ENCODE peak calls at places on chromosomes 4 and X, in seven cellular contexts. One of them, this sample, is unnamed.

GRCh38 chr4:7890635-7891393 is 48.8 kb downstream of the AFAP1 start:
- DNase-seq in suprapubic skin: no peak
- DNase-seq in CD8-positive, alpha-beta T cell: no peak
- DNase-seq in K562: no peak
- DNase-seq in CD4-positive, CD25-positive, alpha-beta regulatory T cell: no peak
- DNase-seq in mammary epithelial cell: peak; percentile 80
- DNase-seq in breast epithelium: no peak
- DNase-seq in this sample: no peak

GRCh38 chr4:169225058-169225751 is 45.6 kb downstream of the SH3RF1 start:
- DNase-seq in K562: no peak
- DNase-seq in CD4-positive, CD25-positive, alpha-beta regulatory T cell: no peak
- DNase-seq in breast epithelium: no peak
- DNase-seq in suprapubic skin: no peak
- DNase-seq in CD8-positive, alpha-beta T cell: no peak
- DNase-seq in mammary epithelial cell: peak; percentile 91
- DNase-seq in this sample: no peak

GRCh38 chr4:156291317-156291716 is 337.7 kb upstream of the CTSO start:
- DNase-seq in CD8-positive, alpha-beta T cell: no peak
- DNase-seq in K562: no peak
- DNase-seq in mammary epithelial cell: peak; percentile 16
- DNase-seq in CD4-positive, CD25-positive, alpha-beta regulatory T cell: no peak
- DNase-seq in breast epithelium: no peak
- DNase-seq in suprapubic skin: no peak
- DNase-seq in this sample: no peak

GRCh38 chrX:152025656-152026440 is 51.4 kb upstream of the GABRE start:
- DNase-seq in K562: no peak
- DNase-seq in breast epithelium: no peak
- DNase-seq in CD4-positive, CD25-positive, alpha-beta regulatory T cell: no peak
- DNase-seq in suprapubic skin: no peak
- DNase-seq in CD8-positive, alpha-beta T cell: no peak
- DNase-seq in mammary epithelial cell: peak; percentile 2
- DNase-seq in this sample: no peak

GRCh38 chr4:146053901-146054300 is 115.3 kb upstream of the ZNF827 start:
- DNase-seq in CD4-positive, CD25-positive, alpha-beta regulatory T cell: no peak
- DNase-seq in suprapubic skin: no peak
- DNase-seq in mammary epithelial cell: no peak
- DNase-seq in breast epithelium: no peak
- DNase-seq in K562: no peak
- DNase-seq in CD8-positive, alpha-beta T cell: no peak
- DNase-seq in this sample: no peak

GRCh38 chr4:52269761-52270160 is 218.7 kb downstream of the SPATA18 start:
- DNase-seq in suprapubic skin: no peak
- DNase-seq in CD8-positive, alpha-beta T cell: no peak
- DNase-seq in mammary epithelial cell: no peak
- DNase-seq in K562: no peak
- DNase-seq in breast epithelium: no peak
- DNase-seq in CD4-positive, CD25-positive, alpha-beta regulatory T cell: no peak
- DNase-seq in this sample: no peak

GRCh38 chrX:140157611-140158010 is 192.3 kb upstream of the CXorf66 start:
- DNase-seq in mammary epithelial cell: peak; percentile 76
- DNase-seq in breast epithelium: no peak
- DNase-seq in CD4-positive, CD25-positive, alpha-beta regulatory T cell: no peak
- DNase-seq in CD8-positive, alpha-beta T cell: no peak
- DNase-seq in suprapubic skin: no peak
- DNase-seq in K562: no peak
- DNase-seq in this sample: no peak

GRCh38 chrX:1598021-1598875 is 6.8 kb downstream of the AKAP17A start:
- DNase-seq in suprapubic skin: no peak
- DNase-seq in mammary epithelial cell: no peak
- DNase-seq in CD8-positive, alpha-beta T cell: no peak
- DNase-seq in K562: no peak
- DNase-seq in breast epithelium: no peak
- DNase-seq in CD4-positive, CD25-positive, alpha-beta regulatory T cell: no peak
- DNase-seq in this sample: no peak

DNA sequence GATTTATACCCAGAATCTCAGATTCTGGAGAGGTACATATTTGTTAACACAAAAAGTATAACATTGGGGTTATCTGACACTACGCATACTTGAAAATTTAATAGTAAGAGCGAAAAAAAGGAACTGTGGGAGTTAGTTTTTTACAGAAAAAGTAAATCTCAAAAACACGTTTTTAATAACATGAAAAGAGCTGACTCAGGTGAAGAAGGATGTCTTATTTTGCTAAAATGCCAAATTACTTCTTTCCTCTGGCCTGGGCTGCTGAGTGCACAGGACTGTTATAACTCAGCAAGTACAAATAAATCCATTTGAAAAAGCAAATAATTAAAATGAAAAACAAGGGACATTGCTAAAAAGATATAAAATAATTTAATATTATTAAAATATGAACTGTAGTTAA is 1322.9 kb downstream of the ARAP2 start:
- DNase-seq in suprapubic skin: no peak
- DNase-seq in breast epithelium: no peak
- DNase-seq in CD8-positive, alpha-beta T cell: no peak
- DNase-seq in CD4-positive, CD25-positive, alpha-beta regulatory T cell: no peak
- DNase-seq in mammary epithelial cell: no peak
- DNase-seq in K562: no peak
- DNase-seq in this sample: no peak
- H3K4me3 ChIP-seq in suprapubic skin: no peak overlapping the region
- H3K4me3 ChIP-seq in breast epithelium: no peak overlapping the region
- H3K4me3 ChIP-seq in CD8-positive, alpha-beta T cell: no peak overlapping the region
- H3K4me3 ChIP-seq in CD4-positive, CD25-positive, alpha-beta regulatory T cell: no peak overlapping the region
- H3K4me3 ChIP-seq in mammary epithelial cell: no peak overlapping the region
- H3K4me3 ChIP-seq in K562: no peak overlapping the region
- H3K4me3 ChIP-seq in this sample: no peak overlapping the region

GRCh38 chrX:135421932-135422809 is at the start of gene SMIM10L2A:
- DNase-seq in CD4-positive, CD25-positive, alpha-beta regulatory T cell: no peak
- DNase-seq in suprapubic skin: no peak
- DNase-seq in breast epithelium: no peak
- DNase-seq in CD8-positive, alpha-beta T cell: no peak
- DNase-seq in K562: no peak
- DNase-seq in mammary epithelial cell: no peak
- DNase-seq in this sample: no peak
- H3K27ac ChIP-seq in CD4-positive, CD25-positive, alpha-beta regulatory T cell: no peak within 1 kb of the TSS
- H3K27ac ChIP-seq in suprapubic skin: no peak within 1 kb of the TSS
- H3K27ac ChIP-seq in breast epithelium: no peak within 1 kb of the TSS
- H3K27ac ChIP-seq in CD8-positive, alpha-beta T cell: no peak within 1 kb of the TSS
- H3K27ac ChIP-seq in K562: no peak within 1 kb of the TSS
- H3K27ac ChIP-seq in mammary epithelial cell: no peak within 1 kb of the TSS
- H3K27ac ChIP-seq in this sample: peak within 1 kb of the TSS; percentile 21

GRCh38 chr4:55159851-55160250 is 34.5 kb upstream of the KDR start:
- DNase-seq in K562: no peak
- DNase-seq in breast epithelium: no peak
- DNase-seq in suprapubic skin: no peak
- DNase-seq in CD8-positive, alpha-beta T cell: no peak
- DNase-seq in mammary epithelial cell: no peak
- DNase-seq in CD4-positive, CD25-positive, alpha-beta regulatory T cell: no peak
- DNase-seq in this sample: no peak

GRCh38 chr4:55154933-55155332 is 29.5 kb upstream of the KDR start:
- DNase-seq in K562: peak; percentile 16
- DNase-seq in breast epithelium: no peak
- DNase-seq in mammary epithelial cell: no peak
- DNase-seq in suprapubic skin: no peak
- DNase-seq in CD4-positive, CD25-positive, alpha-beta regulatory T cell: no peak
- DNase-seq in CD8-positive, alpha-beta T cell: no peak
- DNase-seq in this sample: no peak

GRCh38 chr4:55154290-55154880 is 29.0 kb upstream of the KDR start:
- DNase-seq in suprapubic skin: no peak
- DNase-seq in K562: no peak
- DNase-seq in CD4-positive, CD25-positive, alpha-beta regulatory T cell: no peak
- DNase-seq in CD8-positive, alpha-beta T cell: no peak
- DNase-seq in breast epithelium: no peak
- DNase-seq in mammary epithelial cell: no peak
- DNase-seq in this sample: no peak

GRCh38 chr4:55158957-55159356 is 33.6 kb upstream of the KDR start:
- DNase-seq in mammary epithelial cell: no peak
- DNase-seq in breast epithelium: no peak
- DNase-seq in K562: no peak
- DNase-seq in suprapubic skin: no peak
- DNase-seq in CD8-positive, alpha-beta T cell: no peak
- DNase-seq in CD4-positive, CD25-positive, alpha-beta regulatory T cell: no peak
- DNase-seq in this sample: no peak

GRCh38 chr4:55157559-55158277 is 32.3 kb upstream of the KDR start:
- DNase-seq in CD8-positive, alpha-beta T cell: no peak
- DNase-seq in mammary epithelial cell: no peak
- DNase-seq in CD4-positive, CD25-positive, alpha-beta regulatory T cell: no peak
- DNase-seq in breast epithelium: no peak
- DNase-seq in K562: no peak
- DNase-seq in suprapubic skin: no peak
- DNase-seq in this sample: no peak
- H3K4me3 ChIP-seq in CD8-positive, alpha-beta T cell: no peak overlapping the region
- H3K4me3 ChIP-seq in mammary epithelial cell: no peak overlapping the region
- H3K4me3 ChIP-seq in CD4-positive, CD25-positive, alpha-beta regulatory T cell: no peak overlapping the region
- H3K4me3 ChIP-seq in breast epithelium: no peak overlapping the region
- H3K4me3 ChIP-seq in K562: no peak overlapping the region
- H3K4me3 ChIP-seq in suprapubic skin: peak overlapping the region; percentile 20
- H3K4me3 ChIP-seq in this sample: no peak overlapping the region

GRCh38 chr4:76802546-76803021 is 95.4 kb downstream of the SOWAHB start:
- DNase-seq in suprapubic skin: no peak
- DNase-seq in K562: peak; percentile 33
- DNase-seq in CD4-positive, CD25-positive, alpha-beta regulatory T cell: no peak
- DNase-seq in CD8-positive, alpha-beta T cell: no peak
- DNase-seq in breast epithelium: no peak
- DNase-seq in mammary epithelial cell: no peak
- DNase-seq in this sample: no peak
- H3K27ac ChIP-seq in suprapubic skin: no peak overlapping the region
- H3K27ac ChIP-seq in K562: peak overlapping the region; percentile 75
- H3K27ac ChIP-seq in CD4-positive, CD25-positive, alpha-beta regulatory T cell: no peak overlapping the region
- H3K27ac ChIP-seq in CD8-positive, alpha-beta T cell: no peak overlapping the region
- H3K27ac ChIP-seq in breast epithelium: peak overlapping the region; percentile 79
- H3K27ac ChIP-seq in mammary epithelial cell: peak overlapping the region; percentile 82
- H3K27ac ChIP-seq in this sample: no peak overlapping the region

DNA sequence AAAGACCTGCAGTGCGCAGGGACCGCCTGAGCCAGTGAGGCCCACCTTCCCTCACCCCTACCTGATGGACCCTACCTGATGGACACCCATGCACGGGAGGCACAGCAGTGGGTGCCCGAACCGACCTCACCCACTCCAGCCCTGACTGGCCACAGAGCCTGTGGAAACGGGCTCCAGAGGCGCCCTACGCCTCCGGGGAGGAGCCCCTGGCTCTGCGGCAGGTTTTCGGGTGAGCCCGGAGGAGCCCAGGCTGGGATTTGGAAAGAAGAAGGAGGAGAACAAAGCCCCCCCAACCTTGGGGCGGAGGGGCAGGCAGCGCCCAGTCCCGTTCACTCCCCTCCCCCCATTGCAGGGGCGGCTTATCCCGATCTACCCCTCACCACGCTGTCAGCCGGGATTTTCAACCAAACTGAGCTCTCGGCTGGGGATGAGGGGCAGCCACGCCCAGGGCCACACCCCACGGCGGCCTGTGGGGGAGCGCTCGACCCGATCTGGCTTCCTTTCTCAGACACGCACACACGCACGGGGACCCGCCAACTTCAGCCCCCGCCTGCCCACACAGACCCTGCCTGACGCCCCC is 675 bp downstream of the L1CAM start:
- DNase-seq in mammary epithelial cell: no peak
- DNase-seq in K562: no peak
- DNase-seq in CD4-positive, CD25-positive, alpha-beta regulatory T cell: no peak
- DNase-seq in breast epithelium: no peak
- DNase-seq in CD8-positive, alpha-beta T cell: no peak
- DNase-seq in suprapubic skin: no peak
- DNase-seq in this sample: no peak
- H3K4me3 ChIP-seq in mammary epithelial cell: peak overlapping the region; percentile 59
- H3K4me3 ChIP-seq in K562: no peak overlapping the region
- H3K4me3 ChIP-seq in CD4-positive, CD25-positive, alpha-beta regulatory T cell: no peak overlapping the region
- H3K4me3 ChIP-seq in breast epithelium: no peak overlapping the region
- H3K4me3 ChIP-seq in CD8-positive, alpha-beta T cell: no peak overlapping the region
- H3K4me3 ChIP-seq in suprapubic skin: peak overlapping the region; percentile 34
- H3K4me3 ChIP-seq in this sample: no peak overlapping the region

DNA sequence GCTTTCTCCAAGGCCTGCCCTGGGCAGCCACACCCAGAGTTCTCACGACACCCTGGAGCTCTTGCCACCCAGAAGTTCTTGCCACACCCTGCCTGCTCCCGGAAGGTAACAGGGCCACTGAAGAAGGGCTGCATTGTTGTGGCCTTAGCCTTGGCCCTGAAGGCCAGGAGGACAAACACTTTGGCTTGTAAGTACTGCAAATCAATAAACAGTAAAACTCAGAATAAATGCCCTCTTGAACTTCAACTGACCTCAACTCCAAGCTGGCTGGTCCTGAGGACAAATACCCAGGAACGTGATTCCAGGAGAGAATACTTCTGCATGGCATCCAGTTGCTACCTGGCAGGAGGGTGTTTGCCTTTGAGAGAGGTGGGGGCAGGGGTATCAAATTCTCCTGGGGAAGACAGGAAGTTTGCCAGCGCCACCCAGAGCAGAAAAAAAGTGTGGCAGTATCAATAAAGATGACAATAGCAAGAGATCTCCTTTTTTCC is 54.1 kb downstream of the TLR10 start:
- DNase-seq in breast epithelium: no peak
- DNase-seq in mammary epithelial cell: peak; percentile 26
- DNase-seq in K562: peak; percentile 22
- DNase-seq in suprapubic skin: no peak
- DNase-seq in CD8-positive, alpha-beta T cell: no peak
- DNase-seq in CD4-positive, CD25-positive, alpha-beta regulatory T cell: no peak
- DNase-seq in this sample: no peak
- H3K27ac ChIP-seq in breast epithelium: peak overlapping the region; percentile 67
- H3K27ac ChIP-seq in mammary epithelial cell: no peak overlapping the region
- H3K27ac ChIP-seq in K562: no peak overlapping the region
- H3K27ac ChIP-seq in suprapubic skin: no peak overlapping the region
- H3K27ac ChIP-seq in CD8-positive, alpha-beta T cell: no peak overlapping the region
- H3K27ac ChIP-seq in CD4-positive, CD25-positive, alpha-beta regulatory T cell: no peak overlapping the region
- H3K27ac ChIP-seq in this sample: no peak overlapping the region

GRCh38 chr4:148375581-148375980 is 66.6 kb downstream of the NR3C2 start:
- DNase-seq in mammary epithelial cell: no peak
- DNase-seq in suprapubic skin: no peak
- DNase-seq in K562: no peak
- DNase-seq in CD4-positive, CD25-positive, alpha-beta regulatory T cell: no peak
- DNase-seq in breast epithelium: no peak
- DNase-seq in CD8-positive, alpha-beta T cell: no peak
- DNase-seq in this sample: no peak

GRCh38 chr4:148373093-148373492 is 69.1 kb downstream of the NR3C2 start:
- DNase-seq in suprapubic skin: no peak
- DNase-seq in CD4-positive, CD25-positive, alpha-beta regulatory T cell: no peak
- DNase-seq in mammary epithelial cell: no peak
- DNase-seq in K562: no peak
- DNase-seq in breast epithelium: no peak
- DNase-seq in CD8-positive, alpha-beta T cell: no peak
- DNase-seq in this sample: no peak

DNA sequence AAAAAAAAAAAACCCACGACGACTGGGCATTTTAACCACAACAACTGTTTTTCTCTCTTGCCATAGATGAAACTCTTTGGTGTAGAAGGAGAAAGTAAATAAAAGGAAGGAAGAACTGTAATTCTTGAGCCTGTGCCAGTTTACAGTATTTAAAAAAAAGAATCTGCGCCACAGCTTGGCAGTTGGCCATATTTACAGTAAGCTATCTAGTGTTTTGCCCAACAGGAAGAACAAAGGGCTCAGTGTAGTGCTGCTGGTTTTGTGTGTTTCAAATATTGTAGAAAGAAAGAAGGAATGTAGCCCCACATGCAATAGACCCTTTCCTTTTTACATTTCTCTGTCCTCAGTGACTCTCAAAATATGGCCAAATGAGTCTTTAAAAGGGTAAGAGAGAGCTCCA is 66.1 kb downstream of the NR3C2 start:
- DNase-seq in suprapubic skin: no peak
- DNase-seq in mammary epithelial cell: peak; percentile 62
- DNase-seq in K562: no peak
- DNase-seq in CD8-positive, alpha-beta T cell: peak; percentile 47
- DNase-seq in CD4-positive, CD25-positive, alpha-beta regulatory T cell: peak; percentile 69
- DNase-seq in breast epithelium: no peak
- DNase-seq in this sample: peak; percentile 64
- H3K4me3 ChIP-seq in suprapubic skin: peak overlapping the region; percentile 19
- H3K4me3 ChIP-seq in mammary epithelial cell: no peak overlapping the region
- H3K4me3 ChIP-seq in K562: no peak overlapping the region
- H3K4me3 ChIP-seq in CD8-positive, alpha-beta T cell: peak overlapping the region; percentile 30
- H3K4me3 ChIP-seq in CD4-positive, CD25-positive, alpha-beta regulatory T cell: peak overlapping the region; percentile 64
- H3K4me3 ChIP-seq in breast epithelium: peak overlapping the region; percentile 18
- H3K4me3 ChIP-seq in this sample: peak overlapping the region; percentile 37